ENCODE peak calls at places on chromosomes 12 and 14, in five cellular contexts. Y is GM12865; H is activated effector memory CD4-positive, alpha-beta T cell treated with anti-CD3 and anti-CD28 coated beads, Interleukin-2, amount 50 U/mL, for 16 hours; D is SW 1271; U is CMK. V is an unnamed sample.

GRCh38 chr12:15546102-15546701 is 223.9 kb downstream of the PTPRO start:
- DNase-seq in Y (peak; percentile 31), H (no peak), D (no peak), U (no peak), V (no peak)

GRCh38 chr12:69442894-69443293 is 27.3 kb upstream of the FRS2 start:
- DNase-seq in Y (no peak), H (no peak), D (no peak), U (no peak), V (no peak)

GRCh38 chr14:101120636-101121398 is 217.3 kb upstream of the RTL1 start:
- DNase-seq in Y (no peak), H (peak; percentile 60), D (no peak), U (peak; percentile 71), V (no peak)

GRCh38 chr14:65156568-65157366 is 54.5 kb upstream of the MAX start:
- DNase-seq in Y (peak; percentile 90), H (no peak), D (no peak), U (no peak), V (no peak)

GRCh38 chr12:116759783-116760581 is 21.9 kb downstream of the RNFT2 start:
- DNase-seq in Y (no peak), H (peak; percentile 71), D (no peak), U (peak; percentile 75), V (no peak)

GRCh38 chr12:60174914-60175313 is 579.1 kb downstream of the SLC16A7 start:
- DNase-seq in Y (no peak), H (no peak), D (no peak), U (no peak), V (no peak)

GRCh38 chr14:33120966-33121365 is 182.3 kb downstream of the NPAS3 start:
- DNase-seq in Y (no peak), H (no peak), D (no peak), U (no peak), V (no peak)

GRCh38 chr12:111386891-111387290 is 18.0 kb upstream of the PHETA1 start:
- DNase-seq in Y (no peak), H (no peak), D (no peak), U (no peak), V (no peak)

GRCh38 chr14:70722418-70722817 is 80.7 kb downstream of the TTC9 start:
- DNase-seq in Y (no peak), H (no peak), D (no peak), U (no peak), V (no peak)

GRCh38 chr12:8644345-8645248 is 18.0 kb downstream of the MFAP5 start:
- DNase-seq in Y (peak; percentile 90), H (peak; percentile 80), D (no peak), U (no peak), V (no peak)

GRCh38 chr14:21917699-21918436 is 244.2 kb upstream of the OR4E1 start:
- DNase-seq in Y (peak; percentile 61), H (peak; percentile 77), D (peak; percentile 56), U (no peak), V (peak; percentile 40)